ENCODE peak calls at places on chromosomes 7 and 10, in ten cellular contexts. N is ovary, M is RWPE1, G is choroid plexus epithelial cell, S is AG09319, D is pancreas, A is neural crest cell, T is GM10248, E is HL-60, H is activated B cell treated with CpG ODN at 0.5 μM for 24 hours. X is an unnamed sample.

GRCh38 chr10:59283456-59284082 is 78.8 kb downstream of the FAM13C start:
- DNase-seq in M (no peak), S (no peak), E (no peak), A (no peak), G (no peak), H (no peak), T (no peak), N (no peak), D (no peak), X (no peak)

GRCh38 chr10:91367127-91367531 is 43.0 kb upstream of the HECTD2 start:
- DNase-seq in E (no peak), D (no peak), M (no peak), N (no peak), T (no peak), S (no peak), G (no peak), A (no peak), H (no peak), X (no peak)

GRCh38 chr7:74457007-74457406 is 3.3 kb downstream of the GTF2IRD1 start:
- DNase-seq in H (no peak), N (no peak), T (no peak), M (no peak), S (no peak), E (no peak), G (no peak), D (no peak), A (no peak), X (no peak)

GRCh38 chr10:72332423-72333110 is 22.2 kb downstream of the DNAJB12 start:
- DNase-seq in H (no peak), S (no peak), E (no peak), T (no peak), D (peak; percentile 83), A (no peak), M (no peak), N (peak; percentile 47), G (no peak), X (no peak)

GRCh38 chr7:86814980-86815379 is 171.3 kb downstream of the GRM3 start:
- DNase-seq in M (peak; percentile 11), E (no peak), S (no peak), D (no peak), H (no peak), G (peak; percentile 11), N (no peak), A (peak; percentile 25), T (no peak), X (no peak)

GRCh38 chr7:77402818-77403217 is 13.3 kb downstream of the GSAP start:
- DNase-seq in S (no peak), G (no peak), T (no peak), N (no peak), H (no peak), A (no peak), D (no peak), M (no peak), E (no peak), X (no peak)

GRCh38 chr10:3740157-3740871 is 44.7 kb downstream of the KLF6 start:
- DNase-seq in E (no peak), T (no peak), M (peak; percentile 71), A (no peak), D (no peak), G (peak; percentile 74), S (no peak), N (no peak), H (no peak), X (no peak)

GRCh38 chr7:140003913-140004382 is 58.8 kb downstream of the PARP12 start:
- DNase-seq in S (peak; percentile 23), E (peak; percentile 61), G (peak; percentile 85), H (no peak), M (peak; percentile 42), T (peak; percentile 73), D (no peak), N (no peak), A (peak; percentile 51), X (no peak)

GRCh38 chr10:79002336-79002735 is 66.4 kb upstream of the ZMIZ1 start:
- DNase-seq in D (no peak), M (no peak), T (no peak), E (no peak), N (no peak), G (no peak), H (no peak), A (no peak), S (no peak), X (no peak)

GRCh38 chr10:125158528-125159485 is 1.6 kb downstream of the CTBP2 start:
- DNase-seq in S (no peak), H (no peak), M (peak; percentile 59), E (no peak), D (peak; percentile 72), A (no peak), T (peak; percentile 45), N (peak; percentile 68), G (peak; percentile 39), X (no peak)

GRCh38 chr10:129035052-129035805 is 431.8 kb upstream of the MGMT start:
- DNase-seq in E (no peak), G (no peak), D (no peak), N (no peak), A (no peak), M (no peak), H (no peak), T (no peak), S (no peak), X (no peak)

GRCh38 chr10:78178940-78179339 is 145.3 kb downstream of the RPS24 start:
- DNase-seq in N (no peak), D (no peak), S (no peak), T (no peak), G (peak; percentile 27), H (no peak), M (peak; percentile 26), E (no peak), A (no peak), X (no peak)

GRCh38 chr7:70571403-70571911 is 560.5 kb upstream of the GALNT17 start:
- DNase-seq in D (no peak), T (no peak), E (no peak), N (no peak), G (peak; percentile 31), A (no peak), S (no peak), M (peak; percentile 26), H (no peak), X (no peak)

GRCh38 chr7:646951-647350 is 79.5 kb upstream of the DNAAF5 start:
- DNase-seq in A (no peak), T (no peak), M (no peak), E (no peak), D (no peak), S (no peak), H (no peak), G (no peak), N (no peak), X (no peak)

GRCh38 chr10:75228834-75229233 is 6.9 kb downstream of the COMTD1 start:
- DNase-seq in E (no peak), S (no peak), G (no peak), M (no peak), D (no peak), T (no peak), H (no peak), A (no peak), N (no peak), X (no peak)

GRCh38 chr10:113953505-113954272 is 90.0 kb upstream of the ADRB1 start:
- DNase-seq in N (no peak), H (no peak), E (peak; percentile 66), M (no peak), S (no peak), A (no peak), G (no peak), D (no peak), T (no peak), X (no peak)
- TF ChIP-seq CTCF in N (no peak), H (no peak), E (no peak), M (no peak), S (no peak), A (peak; percentile 39), G (peak; percentile 33), D (no peak), T (no peak), X (peak; percentile 32)

DNA sequence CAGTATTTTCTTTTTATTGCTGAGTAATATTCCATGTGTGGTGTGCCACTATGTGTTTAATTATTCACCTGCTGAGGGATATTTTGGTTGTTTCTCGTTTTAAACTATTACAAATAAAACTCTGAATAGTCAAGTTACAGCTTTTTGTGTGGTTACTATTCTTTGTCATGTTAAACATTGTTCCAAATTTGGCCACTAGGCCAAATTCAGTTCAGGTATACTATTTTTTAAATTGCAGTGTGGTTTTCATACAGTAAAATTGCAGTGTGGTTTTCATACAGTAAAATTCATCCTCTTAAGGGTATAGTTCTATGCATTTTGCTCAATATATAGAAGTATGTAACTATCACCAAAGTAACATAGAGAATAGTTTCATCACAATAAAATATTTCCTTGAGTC is 97.4 kb upstream of the FAM3C start:
- DNase-seq in N (no peak), A (no peak), G (no peak), E (no peak), S (no peak), D (no peak), T (no peak), H (no peak), M (no peak), X (no peak)
- TF ChIP-seq CTCF in N (no peak), A (peak; percentile 44), G (no peak), E (no peak), S (no peak), D (no peak), T (no peak), H (no peak), M (no peak), X (peak; percentile 26)

GRCh38 chr7:104971290-104972071 is 42.5 kb upstream of the KMT2E start:
- DNase-seq in N (no peak), S (no peak), A (no peak), E (no peak), H (no peak), T (no peak), D (no peak), G (no peak), M (no peak), X (no peak)
- TF ChIP-seq CTCF in N (no peak), S (no peak), A (no peak), E (no peak), H (no peak), T (no peak), D (no peak), G (peak; percentile 4), M (no peak), X (no peak)

GRCh38 chr7:128794020-128794419 is 2.3 kb downstream of the CCDC136 start:
- DNase-seq in H (no peak), N (no peak), G (no peak), M (no peak), E (no peak), T (peak; percentile 37), A (no peak), D (no peak), S (no peak), X (no peak)
- TF ChIP-seq CTCF in H (no peak), N (no peak), G (no peak), M (no peak), E (no peak), T (peak; percentile 38), A (no peak), D (no peak), S (no peak), X (no peak)

DNA sequence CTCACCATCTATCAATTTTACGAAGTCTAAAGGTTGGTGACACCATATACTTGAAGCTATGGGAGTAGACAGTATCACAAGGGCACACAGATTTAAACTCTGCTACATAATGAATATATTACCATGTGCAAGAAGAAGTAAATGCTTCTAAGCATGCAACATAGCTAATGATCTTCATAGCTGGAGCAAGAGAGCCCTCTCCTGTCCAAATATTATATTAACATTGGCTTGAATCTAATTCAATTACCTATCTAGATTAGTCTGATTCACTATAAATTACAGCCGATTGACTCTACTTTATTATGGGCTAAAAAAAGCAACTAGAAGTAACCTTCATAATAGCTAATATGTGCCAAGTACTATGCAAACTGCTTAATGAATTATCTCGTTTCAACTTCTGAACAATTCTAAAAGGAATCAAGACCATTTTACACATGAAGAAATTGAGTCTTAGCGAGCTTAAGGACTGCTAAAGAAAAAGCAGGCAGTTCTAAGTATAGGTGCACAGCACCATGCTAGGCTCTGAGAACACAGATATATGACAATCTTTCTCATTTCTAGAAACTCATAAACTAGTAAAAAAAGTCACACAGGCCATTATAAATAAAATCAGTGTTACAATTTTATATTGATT is 21.9 kb downstream of the FRA10AC1 start:
- DNase-seq in G (peak; percentile 68), A (no peak), S (peak; percentile 8), D (no peak), H (no peak), T (no peak), M (peak; percentile 51), N (no peak), E (no peak), X (no peak)
- TF ChIP-seq CTCF in G (peak; percentile 47), A (peak; percentile 76), S (peak; percentile 24), D (no peak), H (no peak), T (peak; percentile 25), M (peak; percentile 36), N (no peak), E (peak; percentile 22), X (no peak)

X was measured in mesothelial cell of epicardium.